ENCODE peak calls at places on chromosomes 11 and 22, in ten cellular contexts. One of them, this sample, is unnamed. For H3K79me2, the result is how much of the 10 kb centered on the place peaks cover.

GRCh38 chr22:24681236-24681635 is 78.2 kb downstream of the GGT1 start:
- DNase-seq in mesendoderm: no peak
- DNase-seq in GM23248: no peak
- DNase-seq in K562: no peak
- DNase-seq in mammary epithelial cell: no peak
- DNase-seq in DND-41: no peak
- DNase-seq in OCI-LY7: no peak
- DNase-seq in hepatocyte: no peak
- DNase-seq in osteoblast: peak
- DNase-seq in GM23338: no peak
- DNase-seq in this sample: no peak

GRCh38 chr11:107785401-107785800 is 73.2 kb downstream of the SLC35F2 start:
- DNase-seq in K562: no peak
- DNase-seq in GM23338: no peak
- DNase-seq in mesendoderm: no peak
- DNase-seq in hepatocyte: no peak
- DNase-seq in osteoblast: peak
- DNase-seq in DND-41: no peak
- DNase-seq in mammary epithelial cell: no peak
- DNase-seq in GM23248: peak
- DNase-seq in OCI-LY7: no peak
- DNase-seq in this sample: no peak

GRCh38 chr11:117768506-117768905 is 28.5 kb downstream of the DSCAML1 start:
- DNase-seq in GM23338: no peak
- DNase-seq in GM23248: no peak
- DNase-seq in DND-41: no peak
- DNase-seq in OCI-LY7: no peak
- DNase-seq in K562: no peak
- DNase-seq in mammary epithelial cell: no peak
- DNase-seq in mesendoderm: no peak
- DNase-seq in osteoblast: no peak
- DNase-seq in hepatocyte: no peak
- DNase-seq in this sample: no peak

GRCh38 chr11:3152471-3153110 is 12.5 kb downstream of the OSBPL5 start:
- DNase-seq in GM23338: no peak
- DNase-seq in mammary epithelial cell: no peak
- DNase-seq in DND-41: no peak
- DNase-seq in K562: no peak
- DNase-seq in hepatocyte: no peak
- DNase-seq in OCI-LY7: no peak
- DNase-seq in GM23248: peak
- DNase-seq in mesendoderm: no peak
- DNase-seq in osteoblast: peak
- DNase-seq in this sample: no peak

GRCh38 chr22:27032121-27032761 is 374.9 kb downstream of the MIAT start:
- DNase-seq in mesendoderm: peak
- DNase-seq in osteoblast: peak
- DNase-seq in DND-41: no peak
- DNase-seq in K562: peak
- DNase-seq in hepatocyte: no peak
- DNase-seq in mammary epithelial cell: no peak
- DNase-seq in GM23248: peak
- DNase-seq in GM23338: peak
- DNase-seq in OCI-LY7: no peak
- DNase-seq in this sample: no peak

GRCh38 chr11:131666006-131666405 is 295.6 kb downstream of the NTM start:
- DNase-seq in DND-41: no peak
- DNase-seq in OCI-LY7: no peak
- DNase-seq in hepatocyte: no peak
- DNase-seq in mammary epithelial cell: no peak
- DNase-seq in GM23338: no peak
- DNase-seq in mesendoderm: no peak
- DNase-seq in K562: no peak
- DNase-seq in osteoblast: peak
- DNase-seq in GM23248: peak
- DNase-seq in this sample: no peak

GRCh38 chr11:70641366-70641765 is 243.0 kb downstream of the CTTN start:
- DNase-seq in OCI-LY7: no peak
- DNase-seq in mammary epithelial cell: no peak
- DNase-seq in DND-41: no peak
- DNase-seq in osteoblast: peak
- DNase-seq in GM23338: no peak
- DNase-seq in GM23248: no peak
- DNase-seq in mesendoderm: peak
- DNase-seq in hepatocyte: peak
- DNase-seq in K562: no peak
- DNase-seq in this sample: no peak

GRCh38 chr11:95354304-95354703 is 123.3 kb upstream of the SESN3 start:
- DNase-seq in OCI-LY7: no peak
- DNase-seq in hepatocyte: no peak
- DNase-seq in GM23338: no peak
- DNase-seq in osteoblast: no peak
- DNase-seq in mammary epithelial cell: no peak
- DNase-seq in GM23248: no peak
- DNase-seq in mesendoderm: no peak
- DNase-seq in K562: no peak
- DNase-seq in DND-41: no peak
- DNase-seq in this sample: no peak

GRCh38 chr11:122523841-122524531 is 131.5 kb upstream of the UBASH3B start:
- DNase-seq in mammary epithelial cell: peak
- DNase-seq in K562: no peak
- DNase-seq in GM23248: peak
- DNase-seq in GM23338: peak
- DNase-seq in DND-41: no peak
- DNase-seq in OCI-LY7: no peak
- DNase-seq in hepatocyte: peak
- DNase-seq in mesendoderm: peak
- DNase-seq in osteoblast: no peak
- DNase-seq in this sample: no peak

GRCh38 chr11:94775576-94776327 is 7.6 kb downstream of the AMOTL1 start:
- DNase-seq in mammary epithelial cell: no peak
- DNase-seq in K562: no peak
- DNase-seq in mesendoderm: no peak
- DNase-seq in GM23338: no peak
- DNase-seq in OCI-LY7: no peak
- DNase-seq in GM23248: no peak
- DNase-seq in osteoblast: no peak
- DNase-seq in hepatocyte: no peak
- DNase-seq in DND-41: no peak
- DNase-seq in this sample: no peak

GRCh38 chr11:128342511-128343133 is 244.7 kb downstream of the ETS1 start:
- DNase-seq in osteoblast: no peak
- DNase-seq in mesendoderm: peak
- DNase-seq in DND-41: peak
- DNase-seq in mammary epithelial cell: peak
- DNase-seq in GM23338: no peak
- DNase-seq in GM23248: peak
- DNase-seq in K562: no peak
- DNase-seq in hepatocyte: peak
- DNase-seq in OCI-LY7: peak
- DNase-seq in this sample: peak

GRCh38 chr11:12981879-12982531 is 27.1 kb upstream of the RASSF10 start:
- DNase-seq in OCI-LY7: no peak
- DNase-seq in GM23338: peak
- DNase-seq in DND-41: no peak
- DNase-seq in K562: no peak
- DNase-seq in mammary epithelial cell: peak
- DNase-seq in GM23248: peak
- DNase-seq in mesendoderm: peak
- DNase-seq in hepatocyte: peak
- DNase-seq in osteoblast: no peak
- DNase-seq in this sample: peak

GRCh38 chr11:12983331-12983730 is 25.8 kb upstream of the RASSF10 start:
- DNase-seq in K562: no peak
- DNase-seq in osteoblast: no peak
- DNase-seq in mammary epithelial cell: no peak
- DNase-seq in DND-41: no peak
- DNase-seq in GM23338: no peak
- DNase-seq in GM23248: no peak
- DNase-seq in OCI-LY7: no peak
- DNase-seq in mesendoderm: no peak
- DNase-seq in hepatocyte: no peak
- DNase-seq in this sample: no peak

GRCh38 chr11:12975149-12975548 is 34.0 kb upstream of the RASSF10 start:
- DNase-seq in DND-41: no peak
- DNase-seq in OCI-LY7: no peak
- DNase-seq in mesendoderm: no peak
- DNase-seq in hepatocyte: no peak
- DNase-seq in mammary epithelial cell: no peak
- DNase-seq in GM23338: no peak
- DNase-seq in K562: no peak
- DNase-seq in GM23248: no peak
- DNase-seq in osteoblast: no peak
- DNase-seq in this sample: no peak

DNA sequence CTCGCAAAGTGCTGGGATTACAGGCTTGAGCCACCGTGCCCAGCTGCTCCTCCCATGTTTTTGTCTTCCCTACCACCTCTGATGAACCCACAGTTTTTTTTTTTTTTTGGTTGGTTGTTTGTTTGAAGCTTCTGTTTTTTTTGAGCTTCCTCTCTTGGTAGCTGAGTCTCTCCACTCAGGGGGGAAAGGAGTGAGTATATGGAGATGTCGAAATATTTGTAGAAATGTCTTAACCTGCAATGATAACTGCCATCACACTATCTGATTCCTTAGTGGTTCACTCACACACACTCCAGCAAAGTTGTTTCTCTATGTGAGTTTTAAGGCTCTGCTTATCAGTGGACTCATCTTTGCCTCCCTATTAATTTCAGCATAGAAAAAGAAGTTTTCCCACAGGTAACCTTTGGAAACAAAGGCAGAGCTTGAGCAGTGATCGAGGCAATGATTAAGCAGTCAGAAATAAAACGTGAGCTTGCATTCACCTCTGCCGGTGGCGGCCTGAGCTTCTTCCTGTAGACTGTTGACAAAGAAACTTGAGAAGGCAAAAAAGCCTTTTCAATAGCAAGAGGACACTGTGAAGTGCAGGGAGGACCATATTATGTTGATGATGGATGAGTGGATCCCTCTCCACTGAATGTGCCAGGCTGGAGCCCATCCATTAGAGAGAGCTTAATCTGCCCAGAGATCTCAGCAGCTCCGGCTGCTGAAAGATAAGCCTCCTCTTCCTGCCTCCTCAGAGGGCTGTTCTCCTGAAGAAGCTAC is 29.0 kb upstream of the RASSF10 start:
- DNase-seq in GM23248: no peak
- DNase-seq in OCI-LY7: no peak
- DNase-seq in mesendoderm: peak
- DNase-seq in GM23338: no peak
- DNase-seq in mammary epithelial cell: no peak
- DNase-seq in K562: no peak
- DNase-seq in hepatocyte: no peak
- DNase-seq in DND-41: no peak
- DNase-seq in osteoblast: no peak
- DNase-seq in this sample: no peak
- H3K4me2 ChIP-seq in GM23248: no peak
- H3K4me2 ChIP-seq in OCI-LY7: no peak
- H3K4me2 ChIP-seq in mesendoderm: no peak
- H3K4me2 ChIP-seq in GM23338: no peak
- H3K4me2 ChIP-seq in mammary epithelial cell: no peak
- H3K4me2 ChIP-seq in K562: no peak
- H3K4me2 ChIP-seq in hepatocyte: no peak
- H3K4me2 ChIP-seq in DND-41: no peak
- H3K4me2 ChIP-seq in osteoblast: no peak
- H3K4me2 ChIP-seq in this sample: no peak

DNA sequence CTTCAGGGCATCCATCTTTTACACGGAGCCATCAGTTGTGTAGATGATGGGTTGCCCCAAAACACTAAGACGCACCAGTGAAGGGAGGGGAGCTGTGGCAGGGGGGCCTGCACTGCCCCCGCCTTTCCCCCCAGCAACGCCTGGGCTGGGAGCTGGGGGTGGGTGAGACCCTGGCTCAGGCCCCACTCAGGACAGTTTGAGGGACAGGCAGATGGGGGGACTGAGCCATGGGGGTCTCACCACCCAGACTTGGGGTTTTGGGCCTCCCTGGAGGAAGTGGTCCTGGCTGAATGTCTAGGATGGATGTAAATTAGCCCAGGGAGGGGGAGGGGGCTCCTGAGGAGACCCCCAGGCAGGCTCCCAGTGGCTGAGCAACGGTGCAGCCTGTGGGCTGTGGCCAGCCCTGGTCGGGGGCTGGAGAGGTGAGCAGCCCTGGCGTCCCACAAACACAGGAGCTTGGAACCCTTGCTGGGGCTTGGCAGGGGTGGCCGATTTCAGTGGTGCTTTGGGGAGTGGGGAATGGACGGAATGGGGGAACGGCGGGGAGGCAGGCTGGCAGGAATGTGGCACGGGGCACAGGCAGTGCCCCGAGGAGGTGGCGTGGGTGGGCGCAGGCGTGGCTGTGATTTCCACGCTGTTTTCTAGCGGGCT is 6.1 kb downstream of the PARVB start:
- DNase-seq in K562: no peak
- DNase-seq in mammary epithelial cell: no peak
- DNase-seq in hepatocyte: no peak
- DNase-seq in DND-41: no peak
- DNase-seq in GM23338: no peak
- DNase-seq in osteoblast: no peak
- DNase-seq in GM23248: no peak
- DNase-seq in OCI-LY7: no peak
- DNase-seq in mesendoderm: no peak
- DNase-seq in this sample: no peak
- H3K79me2 ChIP-seq in K562: half or more
- H3K79me2 ChIP-seq in mammary epithelial cell: under half
- H3K79me2 ChIP-seq in hepatocyte: under half
- H3K79me2 ChIP-seq in DND-41: under half
- H3K79me2 ChIP-seq in GM23338: under half
- H3K79me2 ChIP-seq in osteoblast: half or more
- H3K79me2 ChIP-seq in GM23248: half or more
- H3K79me2 ChIP-seq in OCI-LY7: under half
- H3K79me2 ChIP-seq in mesendoderm: under half
- H3K79me2 ChIP-seq in this sample: under half

DNA sequence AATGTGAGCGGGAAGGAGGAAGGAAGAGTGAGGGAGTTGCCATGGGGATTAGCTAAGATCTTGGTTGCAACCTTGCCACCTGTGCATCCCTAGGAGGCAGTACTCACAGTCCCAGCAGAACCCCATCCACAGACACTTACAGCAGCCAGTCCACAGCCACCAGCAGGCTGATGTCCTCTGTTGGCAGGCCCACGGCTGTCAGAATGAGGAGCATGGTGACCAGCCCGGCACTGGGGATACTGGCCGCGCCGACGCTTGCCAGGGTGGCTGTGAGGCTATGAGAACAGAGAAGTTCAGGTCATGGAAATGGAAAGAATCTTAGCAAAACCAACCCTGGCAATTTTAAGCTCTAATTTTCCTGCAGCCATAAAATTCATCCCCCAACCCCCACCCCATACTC is 138.6 kb downstream of the SLC1A2 start:
- DNase-seq in mammary epithelial cell: no peak
- DNase-seq in DND-41: no peak
- DNase-seq in GM23338: no peak
- DNase-seq in GM23248: no peak
- DNase-seq in hepatocyte: no peak
- DNase-seq in mesendoderm: no peak
- DNase-seq in OCI-LY7: no peak
- DNase-seq in K562: no peak
- DNase-seq in osteoblast: no peak
- DNase-seq in this sample: no peak
- H3K4me3 ChIP-seq in mammary epithelial cell: no peak
- H3K4me3 ChIP-seq in DND-41: no peak
- H3K4me3 ChIP-seq in GM23338: no peak
- H3K4me3 ChIP-seq in GM23248: no peak
- H3K4me3 ChIP-seq in hepatocyte: no peak
- H3K4me3 ChIP-seq in mesendoderm: no peak
- H3K4me3 ChIP-seq in OCI-LY7: no peak
- H3K4me3 ChIP-seq in K562: no peak
- H3K4me3 ChIP-seq in osteoblast: no peak
- H3K4me3 ChIP-seq in this sample: no peak

GRCh38 chr22:44212936-44213335 is 32.2 kb downstream of the PARVG start:
- DNase-seq in hepatocyte: no peak
- DNase-seq in GM23338: no peak
- DNase-seq in K562: peak
- DNase-seq in OCI-LY7: no peak
- DNase-seq in osteoblast: no peak
- DNase-seq in DND-41: no peak
- DNase-seq in mesendoderm: no peak
- DNase-seq in mammary epithelial cell: no peak
- DNase-seq in GM23248: no peak
- DNase-seq in this sample: no peak
- H3K4me2 ChIP-seq in hepatocyte: no peak
- H3K4me2 ChIP-seq in GM23338: no peak
- H3K4me2 ChIP-seq in K562: no peak
- H3K4me2 ChIP-seq in OCI-LY7: no peak
- H3K4me2 ChIP-seq in osteoblast: no peak
- H3K4me2 ChIP-seq in DND-41: no peak
- H3K4me2 ChIP-seq in mesendoderm: no peak
- H3K4me2 ChIP-seq in mammary epithelial cell: no peak
- H3K4me2 ChIP-seq in GM23248: no peak
- H3K4me2 ChIP-seq in this sample: no peak

This sample was measured in PC-9.